ENCODE peak calls at places on chromosomes 1 and 21, in seven cellular contexts. One of them, this sample, is unnamed.

GRCh38 chr21:40404319-40404906 is 442.5 kb downstream of the DSCAM start:
- DNase-seq in bronchial epithelial cell: peak; percentile 30
- DNase-seq in BJ: no peak
- DNase-seq in effector memory CD8-positive, alpha-beta T cell: no peak
- DNase-seq in stimulated activated CD8-positive, alpha-beta memory T cell treated with anti-CD3 and anti-CD28 coated beads, Interleukin-15, amount 100 ng/mL, for 1 hour: no peak
- DNase-seq in kidney epithelial cell: no peak
- DNase-seq in lower leg skin: no peak
- DNase-seq in this sample: no peak

GRCh38 chr1:178434899-178435298 is 61.9 kb downstream of the CLEC20A start:
- DNase-seq in kidney epithelial cell: no peak
- DNase-seq in bronchial epithelial cell: peak; percentile 9
- DNase-seq in lower leg skin: no peak
- DNase-seq in BJ: no peak
- DNase-seq in effector memory CD8-positive, alpha-beta T cell: no peak
- DNase-seq in stimulated activated CD8-positive, alpha-beta memory T cell treated with anti-CD3 and anti-CD28 coated beads, Interleukin-15, amount 100 ng/mL, for 1 hour: no peak
- DNase-seq in this sample: no peak

GRCh38 chr1:117008675-117009074 is 7.1 kb downstream of the CD101 start:
- DNase-seq in BJ: no peak
- DNase-seq in effector memory CD8-positive, alpha-beta T cell: no peak
- DNase-seq in kidney epithelial cell: no peak
- DNase-seq in lower leg skin: no peak
- DNase-seq in bronchial epithelial cell: no peak
- DNase-seq in stimulated activated CD8-positive, alpha-beta memory T cell treated with anti-CD3 and anti-CD28 coated beads, Interleukin-15, amount 100 ng/mL, for 1 hour: no peak
- DNase-seq in this sample: no peak

GRCh38 chr1:15948091-15948591 is 27.8 kb downstream of the ZBTB17 start:
- DNase-seq in bronchial epithelial cell: no peak
- DNase-seq in lower leg skin: no peak
- DNase-seq in effector memory CD8-positive, alpha-beta T cell: no peak
- DNase-seq in BJ: no peak
- DNase-seq in kidney epithelial cell: no peak
- DNase-seq in stimulated activated CD8-positive, alpha-beta memory T cell treated with anti-CD3 and anti-CD28 coated beads, Interleukin-15, amount 100 ng/mL, for 1 hour: no peak
- DNase-seq in this sample: no peak

GRCh38 chr1:162722036-162722435 is 68.5 kb upstream of the HSD17B7 start:
- DNase-seq in effector memory CD8-positive, alpha-beta T cell: no peak
- DNase-seq in kidney epithelial cell: no peak
- DNase-seq in lower leg skin: no peak
- DNase-seq in BJ: no peak
- DNase-seq in stimulated activated CD8-positive, alpha-beta memory T cell treated with anti-CD3 and anti-CD28 coated beads, Interleukin-15, amount 100 ng/mL, for 1 hour: no peak
- DNase-seq in bronchial epithelial cell: no peak
- DNase-seq in this sample: no peak

GRCh38 chr1:67677925-67678324 is 7.1 kb upstream of the GADD45A start:
- DNase-seq in stimulated activated CD8-positive, alpha-beta memory T cell treated with anti-CD3 and anti-CD28 coated beads, Interleukin-15, amount 100 ng/mL, for 1 hour: no peak
- DNase-seq in effector memory CD8-positive, alpha-beta T cell: no peak
- DNase-seq in lower leg skin: no peak
- DNase-seq in bronchial epithelial cell: no peak
- DNase-seq in BJ: no peak
- DNase-seq in kidney epithelial cell: no peak
- DNase-seq in this sample: no peak

GRCh38 chr1:217524787-217525520 is 105.9 kb downstream of the GPATCH2 start:
- DNase-seq in lower leg skin: no peak
- DNase-seq in effector memory CD8-positive, alpha-beta T cell: no peak
- DNase-seq in bronchial epithelial cell: no peak
- DNase-seq in stimulated activated CD8-positive, alpha-beta memory T cell treated with anti-CD3 and anti-CD28 coated beads, Interleukin-15, amount 100 ng/mL, for 1 hour: no peak
- DNase-seq in BJ: no peak
- DNase-seq in kidney epithelial cell: no peak
- DNase-seq in this sample: no peak

GRCh38 chr1:21189906-21190500 is 13.3 kb upstream of the EIF4G3 start:
- DNase-seq in bronchial epithelial cell: no peak
- DNase-seq in stimulated activated CD8-positive, alpha-beta memory T cell treated with anti-CD3 and anti-CD28 coated beads, Interleukin-15, amount 100 ng/mL, for 1 hour: no peak
- DNase-seq in kidney epithelial cell: no peak
- DNase-seq in BJ: no peak
- DNase-seq in effector memory CD8-positive, alpha-beta T cell: no peak
- DNase-seq in lower leg skin: no peak
- DNase-seq in this sample: no peak

GRCh38 chr1:150642296-150642695 is 12.9 kb upstream of the ENSA start:
- DNase-seq in stimulated activated CD8-positive, alpha-beta memory T cell treated with anti-CD3 and anti-CD28 coated beads, Interleukin-15, amount 100 ng/mL, for 1 hour: no peak
- DNase-seq in BJ: no peak
- DNase-seq in lower leg skin: no peak
- DNase-seq in effector memory CD8-positive, alpha-beta T cell: no peak
- DNase-seq in bronchial epithelial cell: no peak
- DNase-seq in kidney epithelial cell: no peak
- DNase-seq in this sample: no peak

GRCh38 chr1:36664564-36665287 is 182.0 kb upstream of the CSF3R start:
- DNase-seq in bronchial epithelial cell: no peak
- DNase-seq in kidney epithelial cell: no peak
- DNase-seq in BJ: no peak
- DNase-seq in effector memory CD8-positive, alpha-beta T cell: no peak
- DNase-seq in stimulated activated CD8-positive, alpha-beta memory T cell treated with anti-CD3 and anti-CD28 coated beads, Interleukin-15, amount 100 ng/mL, for 1 hour: no peak
- DNase-seq in lower leg skin: no peak
- DNase-seq in this sample: no peak

This sample was measured in NK-92 treated with Interleukin-12 subunit alpha and Interleukin-12 subunit beta, amount 100 ng/mL, for 24 hours.